ENCODE peak calls at places on chromosomes 11 and 22, in eight cellular contexts. Y is aorta; Q is CD8-positive, alpha-beta memory T cell; W is cardiac muscle cell; S is transverse colon; U is A549; J is PC-3; P is GM23248. E is an unnamed sample.
A peak's percentile ranks its signal among the peaks of the same experiment; 100 is the strongest.

GRCh38 chr11:27648840-27649239 is 51.4 kb downstream of the BDNF start:
- DNase-seq in Y (no peak), Q (no peak), W (no peak), S (no peak), U (no peak), J (no peak), P (peak; percentile 26), E (no peak)

GRCh38 chr11:14309425-14310192 is 49.4 kb downstream of the RRAS2 start:
- DNase-seq in Y (no peak), Q (no peak), W (no peak), S (no peak), U (no peak), J (no peak), P (no peak), E (no peak)

GRCh38 chr11:64753380-64754123 is 6.2 kb downstream of the PYGM start:
- DNase-seq in Y (peak; percentile 76), Q (no peak), W (no peak), S (no peak), U (no peak), J (no peak), P (no peak), E (no peak)

GRCh38 chr11:17014774-17015638 is 792 bp upstream of the PLEKHA7 start:
- DNase-seq in Y (no peak), Q (no peak), W (peak; percentile 21), S (peak; percentile 71), U (peak; percentile 86), J (peak; percentile 83), P (peak; percentile 18), E (peak; percentile 63)

GRCh38 chr11:13104619-13105236 is 95.6 kb downstream of the RASSF10 start:
- DNase-seq in Y (no peak), Q (no peak), W (no peak), S (no peak), U (no peak), J (no peak), P (no peak), E (no peak)

GRCh38 chr11:69477111-69477510 is 4.4 kb upstream of the LINC01488 start:
- DNase-seq in Y (peak; percentile 67), Q (no peak), W (no peak), S (no peak), U (no peak), J (no peak), P (no peak), E (no peak)

GRCh38 chr22:50272103-50272782 is 2.1 kb upstream of the MAPK11 start:
- DNase-seq in Y (no peak), Q (no peak), W (no peak), S (no peak), U (no peak), J (no peak), P (no peak), E (no peak)

GRCh38 chr11:116948375-116948774 is 111.0 kb upstream of the APOA1 start:
- DNase-seq in Y (no peak), Q (no peak), W (peak; percentile 32), S (peak; percentile 34), U (no peak), J (peak; percentile 85), P (peak; percentile 39), E (peak; percentile 48)

GRCh38 chr11:105051559-105051958 is 6.4 kb upstream of the CARD16 start:
- DNase-seq in Y (no peak), Q (no peak), W (no peak), S (no peak), U (no peak), J (no peak), P (no peak), E (peak; percentile 9)

GRCh38 chr11:12598330-12599256 is 75.6 kb upstream of the TEAD1 start:
- DNase-seq in Y (no peak), Q (no peak), W (peak; percentile 65), S (no peak), U (no peak), J (no peak), P (no peak), E (peak; percentile 76)

GRCh38 chr11:105840391-105840790 is 181.6 kb downstream of the MSANTD4 start:
- DNase-seq in Y (no peak), Q (no peak), W (no peak), S (no peak), U (no peak), J (no peak), P (no peak), E (no peak)

GRCh38 chr11:130476922-130477491 is 28.6 kb downstream of the ADAMTS15 start:
- DNase-seq in Y (no peak), Q (no peak), W (no peak), S (no peak), U (no peak), J (no peak), P (no peak), E (no peak)

GRCh38 chr11:20025331-20025840 is 134.9 kb downstream of the DBX1 start:
- DNase-seq in Y (no peak), Q (no peak), W (no peak), S (no peak), U (no peak), J (no peak), P (no peak), E (no peak)

GRCh38 chr22:40890881-40891280 is 29.0 kb upstream of the DNAJB7 start:
- DNase-seq in Y (no peak), Q (no peak), W (peak; percentile 10), S (no peak), U (no peak), J (no peak), P (peak; percentile 19), E (peak; percentile 2)

GRCh38 chr22:50469377-50470305 is 5.2 kb downstream of the SBF1 start:
- DNase-seq in Y (no peak), Q (peak; percentile 97), W (peak; percentile 39), S (peak; percentile 95), U (no peak), J (peak; percentile 64), P (peak; percentile 51), E (peak; percentile 17)

GRCh38 chr11:8354622-8355417 is 91.1 kb upstream of the LMO1 start:
- DNase-seq in Y (peak; percentile 62), Q (no peak), W (peak; percentile 16), S (no peak), U (no peak), J (peak; percentile 32), P (peak; percentile 15), E (peak; percentile 13)

GRCh38 chr11:19493446-19493845 is 219.2 kb upstream of the NAV2 start:
- DNase-seq in Y (no peak), Q (no peak), W (no peak), S (no peak), U (no peak), J (no peak), P (no peak), E (no peak)

GRCh38 chr11:46247090-46247489 is 30.4 kb upstream of the CREB3L1 start:
- DNase-seq in Y (no peak), Q (no peak), W (peak; percentile 44), S (no peak), U (no peak), J (peak; percentile 45), P (peak; percentile 85), E (peak; percentile 55)
- H3K4me1 ChIP-seq in Y (no peaks in the 10 kb centered on the region), Q (no peaks in the 10 kb centered on the region), W (peaks cover 9% of the 10 kb centered on the region), S (peaks cover 9% of the 10 kb centered on the region), U (peaks cover 51% of the 10 kb centered on the region), J (peaks cover 33% of the 10 kb centered on the region), P (peaks cover 66% of the 10 kb centered on the region), E (peaks cover 28% of the 10 kb centered on the region)

GRCh38 chr11:122138759-122139594 is 23.0 kb upstream of the BLID start:
- DNase-seq in Y (no peak), Q (no peak), W (no peak), S (no peak), U (no peak), J (peak; percentile 44), P (peak; percentile 42), E (no peak)
- H3K4me1 ChIP-seq in Y (peaks cover 5% of the 10 kb centered on the region), Q (no peaks in the 10 kb centered on the region), W (no peaks in the 10 kb centered on the region), S (no peaks in the 10 kb centered on the region), U (peaks cover 63% of the 10 kb centered on the region), J (peaks cover 84% of the 10 kb centered on the region), P (peaks cover 82% of the 10 kb centered on the region), E (peaks cover 30% of the 10 kb centered on the region)

DNA sequence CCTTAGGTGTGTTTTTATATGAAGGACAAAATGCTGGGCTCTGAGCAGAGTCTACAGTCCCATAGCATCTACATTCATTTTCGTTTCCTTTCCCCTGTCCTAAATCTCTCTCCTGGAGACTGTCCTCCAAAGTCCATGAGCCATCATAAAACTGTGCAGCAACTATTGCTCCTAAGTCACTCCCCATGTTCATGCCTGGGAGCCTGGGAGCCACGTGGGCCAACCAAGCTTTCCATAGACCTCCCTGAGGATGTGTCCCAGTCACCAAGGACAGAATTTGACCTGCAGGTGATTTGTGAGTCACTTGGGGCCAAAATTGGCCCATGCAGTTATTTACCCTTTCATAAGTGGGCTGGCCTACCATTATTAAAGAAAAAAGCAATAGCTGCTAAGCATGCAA is 28.7 kb downstream of the EHF start:
- DNase-seq in Y (no peak), Q (no peak), W (no peak), S (no peak), U (no peak), J (no peak), P (no peak), E (no peak)
- H3K4me1 ChIP-seq in Y (no peaks in the 10 kb centered on the region), Q (peaks cover 26% of the 10 kb centered on the region), W (no peaks in the 10 kb centered on the region), S (peaks cover 8% of the 10 kb centered on the region), U (peaks cover 46% of the 10 kb centered on the region), J (peaks cover 39% of the 10 kb centered on the region), P (peaks cover 13% of the 10 kb centered on the region), E (peaks cover 14% of the 10 kb centered on the region)

GRCh38 chr11:848380-848931 is 5.8 kb downstream of the TSPAN4 start:
- DNase-seq in Y (peak; percentile 88), Q (peak; percentile 60), W (no peak), S (peak; percentile 61), U (peak; percentile 72), J (no peak), P (peak; percentile 63), E (no peak)
- H3K4me1 ChIP-seq in Y (no peaks in the 10 kb centered on the region), Q (peaks cover 23% of the 10 kb centered on the region), W (peaks cover 35% of the 10 kb centered on the region), S (peaks cover 18% of the 10 kb centered on the region), U (peaks cover 67% of the 10 kb centered on the region), J (peaks cover 32% of the 10 kb centered on the region), P (peaks cover 19% of the 10 kb centered on the region), E (peaks cover 39% of the 10 kb centered on the region)

GRCh38 chr11:45932217-45932616 is 9.8 kb downstream of the LARGE2 start:
- DNase-seq in Y (peak; percentile 46), Q (no peak), W (no peak), S (no peak), U (no peak), J (no peak), P (no peak), E (no peak)
- H3K4me1 ChIP-seq in Y (no peaks in the 10 kb centered on the region), Q (peaks cover 26% of the 10 kb centered on the region), W (peaks cover 11% of the 10 kb centered on the region), S (peaks cover 7% of the 10 kb centered on the region), U (peaks cover 11% of the 10 kb centered on the region), J (peaks cover 7% of the 10 kb centered on the region), P (no peaks in the 10 kb centered on the region), E (no peaks in the 10 kb centered on the region)